ENCODE peak calls at places on chromosomes 5 and 9, in eight cellular contexts. P, I, T, Q, S, R, C and H are unnamed samples.

GRCh38 chr5:71586052-71586940 is 844 bp upstream of the MCCC2 start:
- DNase-seq in T (no peak), S (no peak), C (no peak), R (peak; percentile 47), I (no peak), Q (peak; percentile 57), P (no peak), H (peak; percentile 63)

GRCh38 chr5:98968056-98968564 is 39.3 kb upstream of the CHD1 start:
- DNase-seq in I (no peak), P (no peak), Q (no peak), R (no peak), S (no peak), C (no peak), T (no peak), H (no peak)

GRCh38 chr5:29963956-29964355 is 1229.5 kb upstream of the CDH6 start:
- DNase-seq in I (no peak), R (no peak), C (no peak), Q (no peak), T (no peak), S (no peak), P (no peak), H (no peak)

GRCh38 chr9:33161589-33162132 is 5.5 kb downstream of the B4GALT1 start:
- DNase-seq in Q (peak; percentile 72), C (no peak), S (no peak), R (no peak), P (no peak), I (no peak), T (no peak), H (peak; percentile 42)

GRCh38 chr5:143041461-143041860 is 271.3 kb downstream of the ARHGAP26 start:
- DNase-seq in Q (no peak), S (no peak), R (no peak), C (no peak), P (no peak), T (no peak), I (no peak), H (no peak)

GRCh38 chr9:17928768-17929167 is 349.9 kb downstream of the SH3GL2 start:
- DNase-seq in R (no peak), S (no peak), I (no peak), T (no peak), Q (no peak), P (no peak), C (no peak), H (no peak)

GRCh38 chr9:96249746-96250145 is 52.2 kb downstream of the HSD17B3 start:
- DNase-seq in I (no peak), P (no peak), Q (no peak), T (no peak), C (no peak), R (no peak), S (no peak), H (no peak)

GRCh38 chr9:74281674-74282073 is 215.5 kb upstream of the RORB start:
- DNase-seq in S (no peak), Q (no peak), C (no peak), R (peak; percentile 0), I (no peak), T (no peak), P (no peak), H (peak; percentile 0)

GRCh38 chr5:115459844-115460243 is 84.7 kb downstream of the FEM1C start:
- DNase-seq in Q (no peak), R (no peak), C (no peak), P (no peak), I (no peak), S (no peak), T (no peak), H (no peak)

GRCh38 chr9:20980713-20981481 is 50.5 kb downstream of the HACD4 start:
- DNase-seq in Q (no peak), R (peak; percentile 45), I (no peak), C (no peak), T (no peak), P (peak; percentile 13), S (no peak), H (no peak)

GRCh38 chr5:154388842-154389241 is 57.0 kb upstream of the SAP30L start:
- DNase-seq in T (no peak), P (no peak), C (no peak), Q (no peak), I (no peak), R (no peak), S (no peak), H (no peak)

GRCh38 chr5:179530069-179530998 is 20.0 kb upstream of the RUFY1 start:
- DNase-seq in C (peak; percentile 95), I (no peak), P (no peak), T (peak; percentile 56), R (no peak), S (peak; percentile 83), Q (no peak), H (no peak)